ENCODE peak calls at places on chromosomes 3 and 15, in five cellular contexts. V is cardiac fibroblast, M is nephron progenitor cell, X is endothelial cell of umbilical vein, W is foreskin fibroblast. B is an unnamed sample.

GRCh38 chr3:160395297-160395696 is 3.7 kb downstream of the IFT80 start:
- DNase-seq in V (peak), M (no peak), X (no peak), W (peak), B (no peak)

GRCh38 chr3:23601020-23601822 is 204.5 kb upstream of the UBE2E1 start:
- DNase-seq in V (peak), M (no peak), X (no peak), W (no peak), B (no peak)

GRCh38 chr3:170830580-170830979 is 39.4 kb downstream of the RPL22L1 start:
- DNase-seq in V (no peak), M (no peak), X (no peak), W (no peak), B (no peak)

GRCh38 chr15:78368671-78369070 is 28.5 kb downstream of the CRABP1 start:
- DNase-seq in V (no peak), M (peak), X (no peak), W (no peak), B (peak)

GRCh38 chr15:31328425-31328998 is 1.9 kb downstream of the KLF13 start:
- DNase-seq in V (peak), M (no peak), X (no peak), W (peak), B (no peak)

GRCh38 chr3:103685940-103686339 is 1251.1 kb downstream of the ZPLD1 start:
- DNase-seq in V (no peak), M (no peak), X (no peak), W (no peak), B (no peak)

GRCh38 chr15:77869021-77869895 is 208.3 kb downstream of the TBC1D2B start:
- DNase-seq in V (peak), M (peak), X (peak), W (no peak), B (no peak)

GRCh38 chr15:45891766-45892165 is 256.9 kb downstream of the SQOR start:
- DNase-seq in V (no peak), M (no peak), X (no peak), W (peak), B (no peak)

GRCh38 chr3:38528457-38528856 is 32.3 kb downstream of the EXOG start:
- DNase-seq in V (no peak), M (no peak), X (no peak), W (no peak), B (no peak)

GRCh38 chr15:100111103-100112060 is 230.4 kb downstream of the ADAMTS17 start:
- DNase-seq in V (peak), M (no peak), X (peak), W (peak), B (no peak)

GRCh38 chr3:189977174-189977573 is 143.5 kb downstream of the P3H2 start:
- DNase-seq in V (no peak), M (no peak), X (no peak), W (no peak), B (no peak)

GRCh38 chr3:184599143-184599542 is 37.6 kb downstream of the EPHB3 start:
- DNase-seq in V (no peak), M (no peak), X (no peak), W (no peak), B (no peak)

GRCh38 chr15:88730751-88731150 is 72.5 kb upstream of the ACAN start:
- DNase-seq in V (no peak), M (no peak), X (no peak), W (no peak), B (no peak)

GRCh38 chr3:13115616-13115910 is 42.3 kb upstream of the IQSEC1 start:
- DNase-seq in V (no peak), M (no peak), X (no peak), W (no peak), B (no peak)

GRCh38 chr3:141272906-141273662 is 41.5 kb downstream of the PXYLP1 start:
- DNase-seq in V (no peak), M (no peak), X (no peak), W (no peak), B (no peak)

GRCh38 chr15:74768771-74769342 is 13.0 kb upstream of the CSK start:
- DNase-seq in V (peak), M (peak), X (peak), W (no peak), B (peak)

GRCh38 chr3:101992861-101993260 is 143.5 kb downstream of the NFKBIZ start:
- DNase-seq in V (no peak), M (no peak), X (no peak), W (no peak), B (no peak)

GRCh38 chr3:15148614-15149013 is 49.7 kb upstream of the RBSN start:
- DNase-seq in V (no peak), M (peak), X (no peak), W (no peak), B (peak)

GRCh38 chr3:147699175-147699838 is 290.1 kb downstream of the ZIC1 start:
- DNase-seq in V (peak), M (no peak), X (no peak), W (peak), B (no peak)

GRCh38 chr3:146865175-146865755 is 260.1 kb upstream of the PLSCR5 start:
- DNase-seq in V (no peak), M (no peak), X (no peak), W (no peak), B (peak)

GRCh38 chr3:126146525-126147146 is 33.8 kb downstream of the ALDH1L1 start:
- DNase-seq in V (no peak), M (no peak), X (no peak), W (no peak), B (no peak)

GRCh38 chr15:33191641-33192040 is 2.9 kb downstream of the FMN1 start:
- DNase-seq in V (no peak), M (no peak), X (no peak), W (no peak), B (no peak)

GRCh38 chr15:69906256-69907185 is 191.2 kb downstream of the TLE3 start:
- DNase-seq in V (no peak), M (no peak), X (no peak), W (peak), B (no peak)

GRCh38 chr3:42175841-42176240 is 84.7 kb downstream of the TRAK1 start:
- DNase-seq in V (no peak), M (no peak), X (no peak), W (no peak), B (no peak)

GRCh38 chr3:129312021-129312639 is 33.5 kb downstream of the HMCES start:
- DNase-seq in V (no peak), M (no peak), X (no peak), W (no peak), B (no peak)

GRCh38 chr3:157082305-157082981 is 77.5 kb downstream of the CCNL1 start:
- DNase-seq in V (peak), M (no peak), X (no peak), W (peak), B (no peak)

DNA sequence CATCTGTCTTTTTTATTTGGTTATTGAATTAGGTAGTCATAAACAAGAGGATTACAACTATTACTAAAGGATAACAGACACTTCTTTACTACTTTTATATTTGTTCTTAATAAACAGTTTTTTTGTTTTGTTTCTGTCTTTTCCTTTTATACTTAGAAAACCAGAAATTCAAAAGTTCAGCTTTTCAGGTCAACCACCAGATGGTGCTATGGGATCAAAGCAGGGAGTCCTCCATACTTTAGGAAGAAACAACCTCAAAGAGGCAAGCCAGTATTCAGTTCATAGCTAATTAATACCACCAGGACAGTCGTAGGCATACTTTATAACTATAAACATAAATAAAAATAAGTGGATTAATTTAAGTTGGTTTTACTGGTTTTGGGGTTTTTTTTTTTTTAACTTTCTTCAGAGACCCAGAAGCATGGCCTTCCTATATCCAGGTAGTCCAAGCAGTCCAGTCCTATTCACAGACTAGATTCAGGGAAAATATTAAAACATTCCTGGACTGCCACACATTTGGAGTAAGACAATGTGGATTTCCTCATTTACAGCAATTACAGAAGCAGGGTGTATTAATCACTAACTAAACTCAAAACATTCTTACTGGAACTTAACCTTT is 16.0 kb upstream of the EID1 start:
- DNase-seq in V (peak), M (peak), X (peak), W (peak), B (no peak)
- TF ChIP-seq CTCF in V (peak), M (peak), X (peak), W (peak), B (peak)

GRCh38 chr3:27224197-27224596 is 145.0 kb downstream of the NEK10 start:
- DNase-seq in V (peak), M (no peak), X (no peak), W (peak), B (no peak)

DNA sequence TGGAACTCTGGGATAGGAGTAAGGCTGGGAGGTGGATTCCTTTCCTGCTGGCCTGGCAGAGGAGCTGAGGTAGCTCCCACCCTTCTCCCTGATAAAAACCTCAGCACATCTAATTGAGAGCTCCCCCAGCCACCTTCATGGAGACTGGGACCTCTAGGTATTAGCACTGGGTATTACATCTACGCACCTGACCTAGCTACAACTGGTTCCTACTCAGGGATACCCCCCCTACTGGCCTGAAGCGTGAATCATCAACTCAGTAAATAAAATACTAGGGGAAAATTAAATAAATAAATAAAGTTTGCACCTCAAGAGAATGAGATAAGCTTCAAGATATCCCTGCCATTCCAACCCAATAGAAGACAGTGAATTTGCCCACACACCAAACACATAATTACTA is 140.4 kb downstream of the NEK10 start:
- DNase-seq in V (no peak), M (no peak), X (no peak), W (no peak), B (no peak)
- TF ChIP-seq CTCF in V (no peak), M (no peak), X (no peak), W (no peak), B (no peak)

GRCh38 chr15:51403072-51403878 is 61.8 kb downstream of the GLDN start:
- DNase-seq in V (peak), M (peak), X (peak), W (peak), B (no peak)
- TF ChIP-seq CTCF in V (peak), M (peak), X (peak), W (peak), B (peak)

GRCh38 chr15:85753791-85754452 is 40.8 kb downstream of the KLHL25 start:
- DNase-seq in V (no peak), M (no peak), X (no peak), W (no peak), B (no peak)

GRCh38 chr15:85751731-85752421 is 42.8 kb downstream of the KLHL25 start:
- DNase-seq in V (no peak), M (no peak), X (no peak), W (no peak), B (no peak)

GRCh38 chr15:85753261-85753660 is 41.5 kb downstream of the KLHL25 start:
- DNase-seq in V (no peak), M (no peak), X (no peak), W (no peak), B (no peak)

GRCh38 chr15:85750807-85751730 is 43.7 kb downstream of the KLHL25 start:
- DNase-seq in V (no peak), M (no peak), X (no peak), W (no peak), B (no peak)

GRCh38 chr15:85752591-85752990 is 42.1 kb downstream of the KLHL25 start:
- DNase-seq in V (no peak), M (no peak), X (no peak), W (no peak), B (no peak)
- TF ChIP-seq CTCF in V (no peak), M (no peak), X (no peak), W (no peak), B (no peak)

B was measured in glutamatergic neuron.